ENCODE peak calls at places on chromosomes 2 and 18, in five cellular contexts. P is bronchial epithelial cell, Q is choroid plexus epithelial cell, Y is uterus, H is cardiac fibroblast. K is an unnamed sample.

GRCh38 chr2:185372188-185372587 is 366.4 kb upstream of the FSIP2 start:
- DNase-seq in P (peak; percentile 51), Q (peak; percentile 0), Y (no peak), H (peak; percentile 0), K (peak; percentile 70)

GRCh38 chr2:233444501-233444900 is 90.2 kb downstream of the DGKD start:
- DNase-seq in P (no peak), Q (no peak), Y (no peak), H (no peak), K (no peak)

GRCh38 chr2:3277050-3277747 is 100.4 kb downstream of the EIPR1 start:
- DNase-seq in P (no peak), Q (no peak), Y (no peak), H (no peak), K (no peak)

GRCh38 chr2:1613731-1614354 is 130.5 kb downstream of the PXDN start:
- DNase-seq in P (peak; percentile 56), Q (peak; percentile 92), Y (no peak), H (peak; percentile 53), K (peak; percentile 39)

GRCh38 chr2:181575024-181575649 is 81.8 kb downstream of the CERKL start:
- DNase-seq in P (peak; percentile 3), Q (no peak), Y (no peak), H (no peak), K (no peak)

GRCh38 chr18:3139406-3139805 is 80.4 kb downstream of the MYOM1 start:
- DNase-seq in P (no peak), Q (no peak), Y (no peak), H (no peak), K (no peak)

GRCh38 chr2:149375801-149376349 is 45.5 kb downstream of the LYPD6 start:
- DNase-seq in P (no peak), Q (peak; percentile 33), Y (no peak), H (peak; percentile 34), K (no peak)

GRCh38 chr2:75488157-75488556 is 72.6 kb downstream of the EVA1A start:
- DNase-seq in P (no peak), Q (no peak), Y (no peak), H (no peak), K (no peak)

GRCh38 chr2:8457620-8458255 is 224.1 kb upstream of the ID2 start:
- DNase-seq in P (no peak), Q (no peak), Y (no peak), H (no peak), K (no peak)

GRCh38 chr18:78849046-78849445 is 130.6 kb upstream of the SALL3 start:
- DNase-seq in P (no peak), Q (no peak), Y (no peak), H (no peak), K (no peak)

GRCh38 chr18:69401475-69402218 is 959 bp downstream of the DOK6 start:
- DNase-seq in P (no peak), Q (peak; percentile 24), Y (no peak), H (peak; percentile 32), K (peak; percentile 1)

GRCh38 chr2:40041983-40042382 is 262.9 kb upstream of the THUMPD2 start:
- DNase-seq in P (no peak), Q (peak; percentile 74), Y (no peak), H (peak; percentile 79), K (no peak)

GRCh38 chr2:112824701-112825099 is 11.9 kb downstream of the IL1B start:
- DNase-seq in P (peak; percentile 38), Q (no peak), Y (no peak), H (no peak), K (no peak)

GRCh38 chr2:100870652-100871531 is 51.0 kb downstream of the NPAS2 start:
- DNase-seq in P (no peak), Q (no peak), Y (no peak), H (no peak), K (peak; percentile 30)

GRCh38 chr2:161160226-161161073 is at the start of gene TANK:
- DNase-seq in P (peak; percentile 97), Q (peak; percentile 98), Y (peak; percentile 89), H (peak; percentile 99), K (peak; percentile 97)
- TF ChIP-seq CTCF in P (peak; percentile 7), Q (peak; percentile 29), Y (no peak), H (no peak), K (no peak)

GRCh38 chr2:69639246-69639645 is 4.3 kb downstream of the AAK1 start:
- DNase-seq in P (no peak), Q (no peak), Y (no peak), H (no peak), K (no peak)

GRCh38 chr2:69637923-69638322 is 5.6 kb downstream of the AAK1 start:
- DNase-seq in P (no peak), Q (no peak), Y (no peak), H (no peak), K (no peak)

GRCh38 chr2:69636395-69636794 is 7.1 kb downstream of the AAK1 start:
- DNase-seq in P (no peak), Q (no peak), Y (no peak), H (no peak), K (no peak)

GRCh38 chr2:69635426-69635825 is 8.1 kb downstream of the AAK1 start:
- DNase-seq in P (no peak), Q (no peak), Y (no peak), H (no peak), K (no peak)

DNA sequence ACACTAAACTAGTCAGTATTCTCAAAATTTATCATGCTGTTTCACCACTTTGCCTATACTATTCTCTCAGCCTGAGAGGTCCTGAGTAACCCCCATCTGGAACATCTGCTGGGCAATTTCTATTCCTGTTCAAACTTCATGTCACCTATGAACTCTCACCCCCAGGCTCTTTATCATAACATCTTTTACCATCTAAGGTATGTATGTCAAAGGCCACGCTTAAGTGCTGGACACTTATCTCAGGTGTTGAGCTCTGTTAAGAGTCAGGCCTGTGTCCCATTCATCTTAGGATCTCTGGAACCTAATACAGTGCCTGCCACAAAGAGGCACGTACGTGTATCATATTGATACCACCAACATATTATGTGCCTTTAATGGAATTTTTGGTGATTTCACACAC is 4.9 kb downstream of the AAK1 start:
- DNase-seq in P (no peak), Q (no peak), Y (no peak), H (no peak), K (no peak)
- H3K4me3 ChIP-seq in P (no peak overlapping the region), Q (no peak overlapping the region), Y (no peak overlapping the region), H (no peak overlapping the region), K (no peak overlapping the region)

GRCh38 chr2:26237868-26238267 is 6.6 kb downstream of the HADHA start:
- DNase-seq in P (no peak), Q (no peak), Y (no peak), H (no peak), K (no peak)
- TF ChIP-seq CTCF in P (no peak), Q (no peak), Y (no peak), H (no peak), K (no peak)

GRCh38 chr2:143176606-143177005 is 47.4 kb downstream of the ARHGAP15 start:
- DNase-seq in P (no peak), Q (no peak), Y (no peak), H (peak; percentile 0), K (no peak)
- H3K4me3 ChIP-seq in P (no peak overlapping the region), Q (no peak overlapping the region), Y (no peak overlapping the region), H (no peak overlapping the region), K (no peak overlapping the region)

GRCh38 chr18:22108674-22109073 is 60.7 kb upstream of the GATA6 start:
- DNase-seq in P (peak; percentile 18), Q (peak; percentile 39), Y (no peak), H (peak; percentile 22), K (peak; percentile 17)
- TF ChIP-seq CTCF in P (no peak), Q (peak; percentile 47), Y (no peak), H (no peak), K (no peak)

GRCh38 chr18:23964282-23965238 is 50.0 kb upstream of the TTC39C start:
- DNase-seq in P (peak; percentile 72), Q (no peak), Y (no peak), H (no peak), K (peak; percentile 82)
- H3K4me3 ChIP-seq in P (no peak overlapping the region), Q (no peak overlapping the region), Y (no peak overlapping the region), H (no peak overlapping the region), K (no peak overlapping the region)

GRCh38 chr2:17085803-17086202 is 420.2 kb upstream of the CYRIA start:
- DNase-seq in P (no peak), Q (no peak), Y (no peak), H (no peak), K (no peak)
- TF ChIP-seq CTCF in P (no peak), Q (no peak), Y (no peak), H (no peak), K (no peak)

GRCh38 chr2:201807452-201807980 is 1.2 kb downstream of the CDK15 start:
- DNase-seq in P (no peak), Q (peak; percentile 86), Y (peak; percentile 45), H (peak; percentile 76), K (no peak)
- H3K4me3 ChIP-seq in P (no peak overlapping the region), Q (no peak overlapping the region), Y (no peak overlapping the region), H (no peak overlapping the region), K (no peak overlapping the region)

GRCh38 chr18:45916302-45916701 is 50.8 kb downstream of the EPG5 start:
- DNase-seq in P (no peak), Q (no peak), Y (no peak), H (no peak), K (no peak)
- TF ChIP-seq CTCF in P (peak; percentile 3), Q (peak; percentile 10), Y (no peak), H (no peak), K (peak; percentile 12)

DNA sequence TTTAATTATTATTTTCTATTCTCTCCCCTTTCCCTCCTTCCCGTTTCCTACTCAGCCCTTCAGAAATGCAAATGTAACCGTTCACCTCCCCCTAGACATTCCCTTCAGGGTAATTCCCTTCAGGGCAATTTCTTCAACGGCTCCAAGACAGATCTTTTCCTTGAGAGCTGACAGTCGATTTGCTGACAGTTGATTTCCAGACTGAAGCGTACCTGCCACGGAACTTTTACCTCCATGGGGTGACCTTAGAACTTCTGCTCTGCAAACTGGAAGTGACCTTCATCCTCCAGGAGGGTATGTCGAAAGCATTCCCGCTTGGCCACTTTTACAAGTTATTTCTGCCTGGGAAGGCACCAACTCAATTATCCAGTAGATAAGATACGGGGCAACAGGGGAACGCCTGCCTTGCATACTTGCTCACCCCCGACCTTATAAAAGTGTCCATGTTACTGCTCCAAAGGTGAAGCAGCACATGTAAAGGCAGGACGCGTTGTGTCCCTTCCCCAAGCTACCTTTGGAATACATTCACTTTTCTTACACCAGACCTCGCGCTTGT is 18.5 kb downstream of the B3GNT7 start:
- DNase-seq in P (no peak), Q (no peak), Y (no peak), H (no peak), K (no peak)
- H3K4me3 ChIP-seq in P (no peak overlapping the region), Q (no peak overlapping the region), Y (no peak overlapping the region), H (no peak overlapping the region), K (no peak overlapping the region)

K was measured in epithelial cell of esophagus.